ENCODE peak calls at places on chromosomes 11 and 22, in ten cellular contexts. T, Z, H, B, P, A, Q, K, V and R are unnamed samples.

GRCh38 chr11:35040221-35040942 is 98.6 kb upstream of the CD44 start:
- DNase-seq in T (peak; percentile 88), Z (no peak), H (no peak), B (peak; percentile 65), P (no peak), A (no peak), Q (peak; percentile 86), K (peak; percentile 45), V (no peak), R (peak; percentile 86)

GRCh38 chr11:73268671-73269271 is 3.4 kb upstream of the P2RY6 start:
- DNase-seq in T (no peak), Z (no peak), H (peak; percentile 32), B (no peak), P (no peak), A (no peak), Q (no peak), K (no peak), V (no peak), R (no peak)

GRCh38 chr11:60376601-60377000 is 1.7 kb upstream of the MS4A7 start:
- DNase-seq in T (no peak), Z (no peak), H (no peak), B (no peak), P (no peak), A (no peak), Q (no peak), K (no peak), V (no peak), R (no peak)

GRCh38 chr11:65887723-65888162 is 528 bp downstream of the FIBP start:
- DNase-seq in T (no peak), Z (no peak), H (peak; percentile 81), B (no peak), P (no peak), A (no peak), Q (no peak), K (no peak), V (no peak), R (peak; percentile 57)

GRCh38 chr11:79413258-79413657 is 27.6 kb downstream of the TENM4 start:
- DNase-seq in T (peak; percentile 95), Z (peak; percentile 92), H (peak; percentile 78), B (peak; percentile 79), P (peak; percentile 57), A (peak; percentile 81), Q (peak; percentile 87), K (peak; percentile 60), V (peak; percentile 93), R (peak; percentile 97)

GRCh38 chr11:57140568-57140967 is 41.2 kb upstream of the LRRC55 start:
- DNase-seq in T (no peak), Z (no peak), H (no peak), B (no peak), P (no peak), A (no peak), Q (no peak), K (no peak), V (no peak), R (no peak)

GRCh38 chr22:19287889-19288288 is 3.6 kb downstream of the CLTCL1 start:
- DNase-seq in T (peak; percentile 90), Z (no peak), H (no peak), B (peak; percentile 90), P (no peak), A (peak; percentile 61), Q (peak; percentile 87), K (peak; percentile 56), V (no peak), R (peak; percentile 81)

GRCh38 chr11:71340076-71340606 is 87.8 kb upstream of the SHANK2 start:
- DNase-seq in T (no peak), Z (peak; percentile 28), H (no peak), B (no peak), P (no peak), A (no peak), Q (no peak), K (no peak), V (peak; percentile 11), R (no peak)

GRCh38 chr11:74310857-74311256 is 583 bp downstream of the P4HA3 start:
- DNase-seq in T (no peak), Z (no peak), H (no peak), B (no peak), P (no peak), A (no peak), Q (no peak), K (no peak), V (no peak), R (no peak)

GRCh38 chr11:74307409-74307808 is 4.0 kb downstream of the P4HA3 start:
- DNase-seq in T (peak; percentile 85), Z (no peak), H (no peak), B (peak; percentile 60), P (no peak), A (no peak), Q (peak; percentile 75), K (no peak), V (no peak), R (peak; percentile 76)

GRCh38 chr11:74312321-74312720 is 881 bp upstream of the P4HA3 start:
- DNase-seq in T (no peak), Z (no peak), H (no peak), B (peak; percentile 68), P (no peak), A (no peak), Q (no peak), K (no peak), V (no peak), R (peak; percentile 20)

GRCh38 chr11:74306440-74307175 is 4.8 kb downstream of the P4HA3 start:
- DNase-seq in T (no peak), Z (no peak), H (no peak), B (no peak), P (no peak), A (no peak), Q (no peak), K (no peak), V (no peak), R (peak; percentile 69)

DNA sequence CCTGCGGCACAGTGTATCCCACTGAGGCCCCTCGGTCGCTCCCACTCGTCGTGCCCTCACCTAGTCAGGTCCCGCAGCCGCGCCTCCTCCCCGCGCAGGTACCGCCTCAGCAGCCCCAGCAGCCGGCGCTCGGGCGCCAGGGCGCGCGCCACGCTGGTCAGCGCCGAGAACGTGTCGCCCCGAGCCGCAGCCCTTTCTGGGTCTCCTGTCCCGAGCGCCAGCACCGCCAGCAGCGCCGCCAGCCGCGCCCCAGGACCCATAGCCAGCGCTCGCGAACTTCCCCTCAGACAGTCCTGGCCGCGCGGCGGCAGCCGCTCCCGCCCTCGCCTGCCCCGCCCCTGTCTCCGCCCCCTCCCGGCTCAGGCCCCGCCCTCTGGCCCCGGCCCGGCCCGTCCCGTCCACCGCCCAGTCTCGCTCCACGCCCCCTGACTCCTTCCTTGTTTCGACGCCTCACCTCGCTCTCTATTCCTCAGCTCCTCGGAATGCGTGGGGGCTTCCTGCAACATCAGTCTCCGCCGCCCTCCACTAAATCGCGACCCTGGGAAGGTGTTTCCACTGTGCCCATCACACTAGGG is at the start of gene P4HA3:
- DNase-seq in T (peak; percentile 55), Z (peak; percentile 84), H (peak; percentile 76), B (peak; percentile 44), P (peak; percentile 66), A (no peak), Q (peak; percentile 21), K (peak; percentile 27), V (peak; percentile 48), R (peak; percentile 44)
- H3K4me3 ChIP-seq in T (peak within 1 kb of the TSS; percentile 67), Z (peak within 1 kb of the TSS; percentile 76), H (no peak within 1 kb of the TSS), B (peak within 1 kb of the TSS; percentile 55), P (peak within 1 kb of the TSS; percentile 35), A (peak within 1 kb of the TSS; percentile 64), Q (peak within 1 kb of the TSS; percentile 69), K (peak within 1 kb of the TSS; percentile 59), V (peak within 1 kb of the TSS; percentile 37), R (peak within 1 kb of the TSS; percentile 61)

GRCh38 chr11:33324211-33324985 is 67.2 kb downstream of the HIPK3 start:
- DNase-seq in T (no peak), Z (no peak), H (no peak), B (peak; percentile 58), P (no peak), A (no peak), Q (no peak), K (no peak), V (no peak), R (no peak)
- TF ChIP-seq CTCF in T (no peak), Z (no peak), H (no peak), B (no peak), P (no peak), A (no peak), Q (no peak), K (no peak), V (no peak), R (no peak)

GRCh38 chr22:46240506-46240905 is 9.6 kb downstream of the CDPF1 start:
- DNase-seq in T (no peak), Z (no peak), H (no peak), B (no peak), P (no peak), A (no peak), Q (no peak), K (no peak), V (no peak), R (no peak)

GRCh38 chr22:46240917-46241316 is 9.2 kb downstream of the CDPF1 start:
- DNase-seq in T (no peak), Z (no peak), H (no peak), B (no peak), P (no peak), A (no peak), Q (no peak), K (no peak), V (no peak), R (no peak)

GRCh38 chr22:46241397-46242007 is 8.6 kb downstream of the CDPF1 start:
- DNase-seq in T (peak; percentile 11), Z (no peak), H (no peak), B (no peak), P (no peak), A (no peak), Q (no peak), K (no peak), V (no peak), R (no peak)

GRCh38 chr22:46239261-46240048 is 10.6 kb downstream of the CDPF1 start:
- DNase-seq in T (no peak), Z (no peak), H (no peak), B (no peak), P (no peak), A (no peak), Q (no peak), K (no peak), V (no peak), R (no peak)

GRCh38 chr22:46240073-46240472 is 10.0 kb downstream of the CDPF1 start:
- DNase-seq in T (no peak), Z (no peak), H (no peak), B (no peak), P (no peak), A (no peak), Q (no peak), K (no peak), V (no peak), R (no peak)
- H3K4me3 ChIP-seq in T (no peak overlapping the region), Z (no peak overlapping the region), H (no peak overlapping the region), B (no peak overlapping the region), P (no peak overlapping the region), A (no peak overlapping the region), Q (no peak overlapping the region), K (no peak overlapping the region), V (no peak overlapping the region), R (no peak overlapping the region)

DNA sequence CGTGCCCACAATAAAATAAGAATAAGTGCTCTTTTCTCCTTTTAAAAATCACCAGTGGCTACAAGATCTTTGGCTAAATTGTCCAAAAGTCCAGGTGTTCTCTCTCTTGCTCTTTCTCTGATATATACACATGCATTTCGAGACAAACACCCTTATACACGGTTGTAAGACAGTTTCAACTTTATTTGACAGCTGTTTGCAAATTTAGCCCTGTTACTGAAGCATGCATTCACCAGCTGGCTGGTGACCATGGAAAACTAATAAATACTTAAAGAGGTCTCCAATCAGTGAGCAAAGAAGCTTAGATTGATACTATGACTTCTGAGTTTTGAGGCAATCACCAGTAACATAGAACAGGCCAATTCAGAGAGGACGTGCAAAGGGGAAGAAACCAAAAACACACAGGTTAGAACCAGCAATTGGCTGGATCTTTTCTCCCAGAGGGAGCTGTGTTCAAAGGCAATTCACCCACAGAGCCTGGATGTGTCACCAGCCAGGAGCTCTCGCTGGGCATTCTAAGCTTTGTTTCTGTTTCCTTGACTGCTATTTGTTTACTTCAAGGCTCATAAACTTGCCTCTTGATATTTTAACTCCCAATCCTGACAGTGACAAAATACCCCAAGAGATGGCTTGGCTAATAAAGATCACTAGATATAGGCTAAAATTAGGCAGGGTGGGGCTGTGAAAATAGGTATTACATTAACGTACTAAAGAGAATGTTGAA is 113.5 kb upstream of the MTMR2 start:
- DNase-seq in T (peak; percentile 34), Z (no peak), H (no peak), B (peak; percentile 75), P (no peak), A (no peak), Q (peak; percentile 62), K (no peak), V (no peak), R (peak; percentile 44)
- TF ChIP-seq CTCF in T (no peak), Z (no peak), H (no peak), B (peak; percentile 16), P (no peak), A (peak; percentile 8), Q (peak; percentile 9), K (no peak), V (no peak), R (no peak)